ENCODE peak calls at places on chromosomes 16 and 17, in seven cellular contexts. E is psoas muscle, J is left ventricle myocardium inferior, G is SK-N-SH, Z is tibial nerve, D is A549, A is body of pancreas. B is an unnamed sample.
A peak's percentile ranks its signal among the peaks of the same experiment; 100 is the strongest.

GRCh38 chr16:78288915-78289314 is 189.5 kb downstream of the WWOX start:
- DNase-seq in E (no peak), J (no peak), G (no peak), Z (no peak), D (no peak), A (no peak), B (no peak)

GRCh38 chr17:40503154-40503553 is 1.7 kb upstream of the TNS4 start:
- DNase-seq in E (no peak), J (no peak), G (no peak), Z (no peak), D (no peak), A (no peak), B (no peak)

GRCh38 chr17:7782237-7782636 is 51.8 kb upstream of the KDM6B start:
- DNase-seq in E (no peak), J (no peak), G (no peak), Z (no peak), D (no peak), A (no peak), B (no peak)

GRCh38 chr17:15446036-15446435 is 21.4 kb downstream of the CDRT4 start:
- DNase-seq in E (no peak), J (no peak), G (no peak), Z (no peak), D (no peak), A (no peak), B (no peak)

GRCh38 chr17:78391843-78392242 is 13.4 kb downstream of the PGS1 start:
- DNase-seq in E (no peak), J (no peak), G (no peak), Z (no peak), D (no peak), A (no peak), B (no peak)

GRCh38 chr17:80101946-80102706 is 745 bp downstream of the GAA start:
- DNase-seq in E (peak; percentile 61), J (no peak), G (peak; percentile 74), Z (no peak), D (peak; percentile 38), A (no peak), B (peak; percentile 36)

GRCh38 chr16:23182206-23182674 is 305 bp upstream of the SCNN1G start:
- DNase-seq in E (peak; percentile 83), J (peak; percentile 61), G (peak; percentile 95), Z (no peak), D (peak; percentile 83), A (peak; percentile 93), B (peak; percentile 76)

GRCh38 chr17:1703063-1703462 is 7.1 kb downstream of the TLCD2 start:
- DNase-seq in E (peak; percentile 22), J (no peak), G (no peak), Z (no peak), D (no peak), A (no peak), B (no peak)

GRCh38 chr17:72671034-72671433 is 421.5 kb downstream of the SLC39A11 start:
- DNase-seq in E (no peak), J (no peak), G (no peak), Z (no peak), D (no peak), A (no peak), B (no peak)

GRCh38 chr17:50129946-50130777 is at the start of gene SAMD14:
- DNase-seq in E (peak; percentile 67), J (no peak), G (peak; percentile 96), Z (no peak), D (peak; percentile 74), A (no peak), B (no peak)

GRCh38 chr17:17050346-17051345 is 8.4 kb downstream of the MPRIP start:
- DNase-seq in E (no peak), J (no peak), G (no peak), Z (no peak), D (no peak), A (no peak), B (no peak)

GRCh38 chr17:39264119-39264518 is 38.4 kb upstream of the STAC2 start:
- DNase-seq in E (peak; percentile 88), J (peak; percentile 69), G (no peak), Z (no peak), D (no peak), A (no peak), B (peak; percentile 31)

GRCh38 chr16:4344659-4345438 is 6.3 kb downstream of the PAM16 start:
- DNase-seq in E (no peak), J (no peak), G (no peak), Z (no peak), D (no peak), A (peak; percentile 56), B (no peak)

GRCh38 chr17:6361733-6362132 is 73.2 kb downstream of the AIPL1 start:
- DNase-seq in E (no peak), J (no peak), G (peak; percentile 42), Z (no peak), D (peak; percentile 35), A (no peak), B (no peak)

GRCh38 chr16:13962232-13962631 is 42.3 kb downstream of the ERCC4 start:
- DNase-seq in E (no peak), J (no peak), G (no peak), Z (no peak), D (no peak), A (no peak), B (no peak)

GRCh38 chr17:2151634-2152033 is 96.7 kb downstream of the HIC1 start:
- DNase-seq in E (no peak), J (no peak), G (no peak), Z (no peak), D (no peak), A (no peak), B (no peak)

GRCh38 chr16:27695161-27695560 is 145.2 kb downstream of the KATNIP start:
- DNase-seq in E (no peak), J (no peak), G (no peak), Z (no peak), D (no peak), A (no peak), B (no peak)

GRCh38 chr16:27698746-27699145 is 148.8 kb downstream of the KATNIP start:
- DNase-seq in E (no peak), J (no peak), G (no peak), Z (no peak), D (no peak), A (no peak), B (no peak)

GRCh38 chr16:27699540-27699939 is 149.6 kb downstream of the KATNIP start:
- DNase-seq in E (no peak), J (no peak), G (no peak), Z (no peak), D (no peak), A (no peak), B (no peak)

GRCh38 chr16:27700596-27700995 is 150.7 kb downstream of the KATNIP start:
- DNase-seq in E (no peak), J (no peak), G (no peak), Z (no peak), D (no peak), A (no peak), B (peak; percentile 42)

DNA sequence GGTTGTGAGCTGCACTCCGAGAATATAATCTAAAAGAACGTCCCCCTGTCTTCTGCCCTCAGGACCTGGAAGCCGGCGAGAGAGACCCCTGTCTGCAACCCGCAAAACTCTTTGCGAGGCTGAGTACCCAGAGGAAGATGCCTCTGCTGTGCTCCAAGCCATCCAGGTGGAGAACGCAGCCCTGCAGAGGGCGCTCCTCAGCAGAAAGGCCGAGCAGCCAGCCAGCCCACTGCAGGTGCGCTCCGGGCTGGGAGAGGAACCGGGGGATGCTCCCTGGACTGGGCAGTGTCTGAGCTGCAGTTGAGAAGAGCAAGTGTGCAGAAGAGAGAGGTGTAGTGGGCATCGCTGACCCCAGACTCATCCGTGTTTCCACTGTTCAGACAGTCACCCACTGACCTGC is 148.3 kb downstream of the KATNIP start:
- DNase-seq in E (no peak), J (no peak), G (no peak), Z (no peak), D (no peak), A (no peak), B (no peak)
- TF ChIP-seq CTCF in E (no peak), J (peak; percentile 20), G (peak; percentile 36), Z (no peak), D (peak; percentile 22), A (no peak), B (peak; percentile 26)

DNA sequence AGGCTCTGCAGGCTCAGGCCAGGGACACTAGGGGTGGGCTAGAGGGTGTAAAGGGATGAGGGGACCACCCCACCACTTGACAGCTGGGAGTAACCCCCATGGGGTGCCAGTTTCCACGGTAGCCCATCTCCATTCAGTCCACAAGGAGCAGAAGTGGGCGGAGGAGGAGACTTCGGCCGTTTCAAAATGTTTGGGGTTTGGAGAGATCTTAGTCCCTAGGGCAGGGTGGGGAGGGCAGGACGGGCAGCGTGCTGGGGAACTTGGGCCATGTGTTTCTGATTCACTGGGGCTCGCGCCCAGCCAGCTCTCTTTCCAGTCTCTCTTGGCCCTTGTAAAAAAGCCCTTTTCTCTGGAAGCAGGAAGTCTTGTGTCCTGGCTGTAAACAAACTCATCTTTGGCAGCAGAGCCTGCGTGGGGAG is 8.3 kb downstream of the CYGB start:
- DNase-seq in E (peak; percentile 92), J (peak; percentile 87), G (peak; percentile 83), Z (peak; percentile 84), D (no peak), A (peak; percentile 55), B (peak; percentile 81)
- H3K27ac ChIP-seq in E (peak overlapping the region; percentile 74), J (peak overlapping the region; percentile 98), G (peak overlapping the region; percentile 49), Z (peak overlapping the region; percentile 81), D (peak overlapping the region; percentile 46), A (peak overlapping the region; percentile 30), B (peak overlapping the region; percentile 99)

DNA sequence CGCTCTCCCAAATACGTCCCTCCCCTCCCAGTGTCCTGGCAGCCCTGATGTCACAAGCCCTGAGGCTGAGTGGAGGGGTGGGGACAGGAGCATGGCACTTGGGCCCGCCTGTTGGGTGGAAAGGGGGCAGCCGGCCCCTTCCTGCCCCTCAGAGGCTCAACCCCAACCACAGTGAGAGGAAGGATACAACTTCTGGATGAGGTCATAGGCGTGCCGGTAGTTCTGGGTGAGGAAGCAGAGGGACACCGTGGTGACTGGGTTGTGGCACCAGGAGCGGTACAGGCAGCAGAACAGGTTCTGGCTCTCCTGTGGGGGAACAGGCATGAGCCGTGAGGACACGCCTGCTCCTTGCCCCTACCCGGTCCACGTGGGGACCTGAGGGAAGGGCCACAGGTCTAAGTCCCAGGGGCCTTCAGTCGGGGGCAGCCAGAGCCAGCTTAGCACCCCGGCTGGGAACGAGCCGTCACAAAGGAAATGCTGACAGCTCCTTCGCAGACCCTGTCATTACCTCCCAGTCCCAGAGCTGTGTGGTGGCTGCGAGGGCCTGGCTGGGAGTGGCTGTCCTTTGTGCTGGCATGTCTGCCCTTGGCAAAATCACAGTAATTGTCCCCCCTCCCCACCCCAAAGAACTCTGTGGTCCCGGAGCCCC is 11.2 kb upstream of the MTSS2 start:
- DNase-seq in E (no peak), J (no peak), G (no peak), Z (no peak), D (no peak), A (no peak), B (no peak)
- H3K4me1 ChIP-seq in E (peaks cover 94% of the 10 kb centered on the region), J (peaks cover 100% of the 10 kb centered on the region), G (peaks cover 45% of the 10 kb centered on the region), Z (peaks cover 57% of the 10 kb centered on the region), D (peaks cover 69% of the 10 kb centered on the region), A (no peaks in the 10 kb centered on the region), B (peaks cover 84% of the 10 kb centered on the region)

DNA sequence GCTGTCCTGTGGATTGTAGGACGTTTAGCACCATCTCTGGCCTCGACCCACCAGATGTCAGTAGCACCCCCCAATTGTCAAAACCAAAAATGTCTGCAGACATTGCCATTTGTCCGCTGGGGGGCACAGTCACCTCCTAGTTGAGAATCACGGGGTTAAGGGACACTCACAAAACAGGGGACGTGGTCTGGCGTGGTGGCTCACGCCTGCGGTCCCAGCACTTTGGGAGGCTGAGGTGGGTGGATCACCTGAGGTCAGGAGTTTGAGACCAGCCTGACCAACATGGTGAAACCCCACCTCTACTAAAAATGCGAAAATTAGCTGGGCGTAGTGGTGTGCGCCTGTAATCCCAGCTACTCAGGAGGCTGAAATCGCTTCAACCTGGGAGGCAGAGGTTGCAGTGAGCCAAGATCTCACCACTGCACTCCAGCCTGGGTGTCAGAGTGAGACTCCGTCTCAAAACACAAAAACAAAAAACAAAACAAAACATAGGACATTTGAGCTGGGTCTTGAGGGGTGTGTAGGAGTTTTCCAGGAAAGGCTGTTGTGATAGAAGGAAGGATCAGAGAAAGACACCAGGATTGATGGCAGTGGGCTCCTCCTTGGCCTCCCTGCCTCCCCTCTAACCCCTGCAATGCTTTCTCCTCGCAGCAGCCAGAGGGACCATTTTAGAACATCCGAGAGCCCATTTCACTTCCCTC is 171.8 kb upstream of the GSE1 start:
- DNase-seq in E (no peak), J (no peak), G (no peak), Z (no peak), D (no peak), A (no peak), B (no peak)
- TF ChIP-seq CTCF in E (no peak), J (no peak), G (no peak), Z (no peak), D (peak; percentile 41), A (no peak), B (no peak)